ENCODE peak calls at places on chromosomes 5 and 9, in seven cellular contexts. N is GM23248; P is tibial nerve; L is caudate nucleus; W is CD8-positive, alpha-beta memory T cell; T is sigmoid colon; O is RWPE1. Z is an unnamed sample.
A peak's percentile ranks its signal among the peaks of the same experiment; 100 is the strongest.

GRCh38 chr9:110030632-110031031 is 177.3 kb downstream of the C9orf152 start:
- DNase-seq in N (peak; percentile 68), P (no peak), L (no peak), W (no peak), T (no peak), O (peak; percentile 43), Z (no peak)

GRCh38 chr5:38831909-38832308 is 13.9 kb upstream of the OSMR start:
- DNase-seq in N (peak; percentile 60), P (no peak), L (no peak), W (no peak), T (no peak), O (no peak), Z (no peak)

GRCh38 chr5:165616550-165617430 is 2111.4 kb downstream of the MAT2B start:
- DNase-seq in N (no peak), P (no peak), L (no peak), W (no peak), T (no peak), O (peak; percentile 36), Z (no peak)

GRCh38 chr9:91532325-91532724 is 108.7 kb upstream of the NFIL3 start:
- DNase-seq in N (no peak), P (no peak), L (no peak), W (no peak), T (no peak), O (peak; percentile 63), Z (no peak)

GRCh38 chr9:17135578-17135904 is 701 bp downstream of the CNTLN start:
- DNase-seq in N (no peak), P (peak; percentile 15), L (no peak), W (no peak), T (no peak), O (no peak), Z (no peak)

GRCh38 chr9:122456123-122456522 is 21.6 kb downstream of the OR1J1 start:
- DNase-seq in N (no peak), P (no peak), L (no peak), W (no peak), T (no peak), O (no peak), Z (no peak)

GRCh38 chr5:66807743-66808142 is 211.6 kb downstream of the MAST4 start:
- DNase-seq in N (peak; percentile 77), P (no peak), L (peak; percentile 21), W (no peak), T (no peak), O (peak; percentile 92), Z (no peak)

GRCh38 chr9:134538856-134539562 is 102.6 kb upstream of the COL5A1 start:
- DNase-seq in N (no peak), P (no peak), L (no peak), W (no peak), T (no peak), O (no peak), Z (no peak)

GRCh38 chr9:35198191-35198590 is 36.4 kb downstream of the UNC13B start:
- DNase-seq in N (no peak), P (no peak), L (no peak), W (no peak), T (no peak), O (no peak), Z (no peak)

GRCh38 chr5:122415481-122416120 is 103.6 kb downstream of the SNCAIP start:
- DNase-seq in N (peak; percentile 75), P (no peak), L (peak; percentile 6), W (no peak), T (peak; percentile 74), O (peak; percentile 65), Z (peak; percentile 60)

GRCh38 chr5:52727568-52727967 is 60.1 kb upstream of the ITGA1 start:
- DNase-seq in N (peak; percentile 91), P (no peak), L (no peak), W (no peak), T (peak; percentile 66), O (peak; percentile 70), Z (no peak)

GRCh38 chr5:74631088-74631960 is 9.2 kb downstream of the ENC1 start:
- DNase-seq in N (peak; percentile 35), P (no peak), L (no peak), W (no peak), T (no peak), O (peak; percentile 67), Z (no peak)

GRCh38 chr5:2143088-2143487 is 260.4 kb upstream of the IRX4 start:
- DNase-seq in N (no peak), P (no peak), L (no peak), W (no peak), T (no peak), O (no peak), Z (no peak)

GRCh38 chr5:17185776-17186175 is 31.7 kb upstream of the BASP1 start:
- DNase-seq in N (peak; percentile 96), P (peak; percentile 28), L (no peak), W (no peak), T (peak; percentile 83), O (no peak), Z (no peak)

GRCh38 chr5:60505373-60505772 is 194.6 kb downstream of the DEPDC1B start:
- DNase-seq in N (no peak), P (no peak), L (no peak), W (no peak), T (no peak), O (no peak), Z (no peak)

GRCh38 chr9:5552301-5552700 is 42.0 kb downstream of the PDCD1LG2 start:
- DNase-seq in N (peak; percentile 34), P (no peak), L (no peak), W (no peak), T (no peak), O (no peak), Z (no peak)

GRCh38 chr9:133519693-133520092 is 5.1 kb downstream of the MYMK start:
- DNase-seq in N (peak; percentile 52), P (no peak), L (no peak), W (no peak), T (no peak), O (peak; percentile 51), Z (no peak)

GRCh38 chr5:19564036-19564435 is 424.0 kb downstream of the CDH18 start:
- DNase-seq in N (no peak), P (no peak), L (no peak), W (no peak), T (no peak), O (no peak), Z (no peak)

GRCh38 chr5:43197535-43197934 is 5.5 kb downstream of the NIM1K start:
- DNase-seq in N (no peak), P (no peak), L (no peak), W (no peak), T (no peak), O (no peak), Z (no peak)

GRCh38 chr5:134370306-134370870 is 981 bp upstream of the UBE2B start:
- DNase-seq in N (peak; percentile 57), P (no peak), L (peak; percentile 26), W (no peak), T (no peak), O (no peak), Z (no peak)

GRCh38 chr5:97162045-97162444 is 19.6 kb upstream of the LIX1 start:
- DNase-seq in N (peak; percentile 72), P (no peak), L (peak; percentile 15), W (peak; percentile 42), T (peak; percentile 76), O (peak; percentile 66), Z (no peak)

GRCh38 chr9:131264231-131264630 is 12.1 kb downstream of the FAM78A start:
- DNase-seq in N (no peak), P (no peak), L (no peak), W (no peak), T (no peak), O (no peak), Z (no peak)

GRCh38 chr9:131259916-131260597 is 16.3 kb downstream of the FAM78A start:
- DNase-seq in N (no peak), P (no peak), L (no peak), W (no peak), T (no peak), O (no peak), Z (no peak)

GRCh38 chr9:131260751-131261452 is 15.4 kb downstream of the FAM78A start:
- DNase-seq in N (no peak), P (no peak), L (no peak), W (no peak), T (no peak), O (no peak), Z (no peak)

GRCh38 chr9:131263701-131264100 is 12.6 kb downstream of the FAM78A start:
- DNase-seq in N (no peak), P (no peak), L (no peak), W (no peak), T (no peak), O (no peak), Z (no peak)

GRCh38 chr9:131262327-131263032 is 13.8 kb downstream of the FAM78A start:
- DNase-seq in N (no peak), P (no peak), L (no peak), W (no peak), T (no peak), O (no peak), Z (no peak)
- H3K27ac ChIP-seq in N (no peak overlapping the region), P (no peak overlapping the region), L (no peak overlapping the region), W (no peak overlapping the region), T (no peak overlapping the region), O (no peak overlapping the region), Z (no peak overlapping the region)

GRCh38 chr5:78899922-78900362 is 85.2 kb downstream of the ARSB start:
- DNase-seq in N (peak; percentile 64), P (no peak), L (no peak), W (no peak), T (no peak), O (peak; percentile 18), Z (peak; percentile 79)

GRCh38 chr5:78903936-78904335 is 81.2 kb downstream of the ARSB start:
- DNase-seq in N (peak; percentile 63), P (no peak), L (no peak), W (no peak), T (no peak), O (no peak), Z (no peak)

GRCh38 chr5:78907255-78907886 is 77.7 kb downstream of the ARSB start:
- DNase-seq in N (peak; percentile 92), P (no peak), L (no peak), W (no peak), T (peak; percentile 77), O (no peak), Z (no peak)

GRCh38 chr5:78908173-78908901 is 76.8 kb downstream of the ARSB start:
- DNase-seq in N (peak; percentile 55), P (peak; percentile 36), L (no peak), W (no peak), T (no peak), O (no peak), Z (no peak)

GRCh38 chr5:78905084-78905938 is 79.8 kb downstream of the ARSB start:
- DNase-seq in N (peak; percentile 47), P (no peak), L (no peak), W (no peak), T (no peak), O (no peak), Z (no peak)
- H3K27ac ChIP-seq in N (no peak overlapping the region), P (no peak overlapping the region), L (no peak overlapping the region), W (no peak overlapping the region), T (no peak overlapping the region), O (no peak overlapping the region), Z (no peak overlapping the region)

GRCh38 chr9:38621434-38622082 is 1.2 kb upstream of the ANKRD18A start:
- DNase-seq in N (no peak), P (no peak), L (no peak), W (no peak), T (peak; percentile 60), O (no peak), Z (no peak)
- H3K27ac ChIP-seq in N (no peak overlapping the region), P (no peak overlapping the region), L (peak overlapping the region; percentile 76), W (no peak overlapping the region), T (no peak overlapping the region), O (peak overlapping the region; percentile 87), Z (no peak overlapping the region)

DNA sequence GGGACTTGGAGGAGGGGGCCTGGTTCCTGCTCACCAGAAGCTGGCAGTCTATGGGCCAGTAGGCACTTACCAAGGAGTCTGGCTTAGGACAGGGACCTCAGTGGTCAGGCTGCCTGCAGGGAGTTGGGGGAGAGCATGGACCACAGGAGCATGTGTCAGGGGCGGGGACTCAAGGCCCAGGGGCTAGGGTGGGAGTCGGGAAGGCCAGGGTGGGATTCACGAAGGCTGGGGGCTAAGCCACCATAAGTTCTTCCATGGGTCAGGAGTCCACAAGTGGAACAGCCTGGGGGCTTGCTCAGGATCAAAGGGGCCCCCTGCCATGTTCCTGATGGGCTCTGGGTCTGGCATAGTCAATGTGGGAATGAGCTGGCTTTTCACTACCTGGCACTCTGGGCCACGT is 11.5 kb upstream of the SLC25A48 start:
- DNase-seq in N (no peak), P (no peak), L (no peak), W (no peak), T (no peak), O (no peak), Z (no peak)
- H3K27ac ChIP-seq in N (no peak overlapping the region), P (no peak overlapping the region), L (no peak overlapping the region), W (no peak overlapping the region), T (no peak overlapping the region), O (no peak overlapping the region), Z (no peak overlapping the region)

Z was measured in H1.